ENCODE peak calls at places on chromosomes 12 and 14, in six cellular contexts. C is stimulated activated CD8-positive, alpha-beta memory T cell treated with anti-CD3 and anti-CD28 coated beads, Interleukin-4, amount 100 ng/mL, for 24 hours; W is GM20000; O is stimulated activated CD4-positive, alpha-beta T cell treated with anti-CD3 and anti-CD28 coated beads, Interleukin-2, amount 100 ng/mL, for 48 hours; A is germinal center; R is upper lobe of right lung. M is an unnamed sample.

GRCh38 chr14:35879141-35879648 is 53.1 kb downstream of the BRMS1L start:
- DNase-seq in A (no peak), O (no peak), W (no peak), R (no peak), C (no peak), M (no peak)

GRCh38 chr12:96371787-96372699 is 28.2 kb downstream of the CDK17 start:
- DNase-seq in O (no peak), A (no peak), R (no peak), C (no peak), W (no peak), M (no peak)

GRCh38 chr14:43360239-43360638 is 1146.8 kb downstream of the FSCB start:
- DNase-seq in O (no peak), A (no peak), C (no peak), W (no peak), R (no peak), M (no peak)

GRCh38 chr12:77204055-77204454 is 138.7 kb upstream of the E2F7 start:
- DNase-seq in O (no peak), A (no peak), R (no peak), W (no peak), C (no peak), M (no peak)

GRCh38 chr12:49887536-49888401 is 15.9 kb downstream of the FAIM2 start:
- DNase-seq in A (no peak), O (no peak), C (no peak), R (no peak), W (no peak), M (no peak)

GRCh38 chr12:47110011-47110541 is 30.3 kb upstream of the AMIGO2 start:
- DNase-seq in R (no peak), W (no peak), C (no peak), A (no peak), O (no peak), M (no peak)

GRCh38 chr14:31527087-31527486 is 34.1 kb upstream of the NUBPL start:
- DNase-seq in O (no peak), A (no peak), R (no peak), W (no peak), C (no peak), M (no peak)

GRCh38 chr14:68753696-68754095 is 39.2 kb downstream of the ZFP36L1 start:
- DNase-seq in A (no peak), W (no peak), R (no peak), O (no peak), C (no peak), M (no peak)

GRCh38 chr12:97756066-97756701 is 293.6 kb downstream of the RMST start:
- DNase-seq in R (no peak), A (no peak), O (no peak), W (no peak), C (no peak), M (no peak)

GRCh38 chr14:89249296-89249565 is 167.8 kb downstream of the FOXN3 start:
- DNase-seq in O (no peak), W (no peak), C (no peak), A (no peak), R (no peak), M (no peak)

GRCh38 chr14:35121026-35121886 is 534 bp downstream of the PPP2R3C start:
- DNase-seq in W (no peak), O (peak), C (no peak), R (peak), A (no peak), M (no peak)

GRCh38 chr12:122841544-122842321 is 6.5 kb downstream of the HIP1R start:
- DNase-seq in O (no peak), A (no peak), W (no peak), C (no peak), R (no peak), M (no peak)

GRCh38 chr12:52975820-52976573 is 27.1 kb downstream of the KRT18 start:
- DNase-seq in R (peak), W (no peak), O (no peak), A (no peak), C (no peak), M (no peak)

GRCh38 chr12:106078358-106079025 is 60.3 kb downstream of the NUAK1 start:
- DNase-seq in R (no peak), W (no peak), O (no peak), A (no peak), C (no peak), M (no peak)

GRCh38 chr12:92216092-92216491 is 70.4 kb upstream of the BTG1 start:
- DNase-seq in W (no peak), C (no peak), A (no peak), O (no peak), R (no peak), M (no peak)

GRCh38 chr12:5388581-5389535 is 43.0 kb upstream of the NTF3 start:
- DNase-seq in C (no peak), O (no peak), R (no peak), A (no peak), W (no peak), M (no peak)

GRCh38 chr14:97458302-97459137 is 661.3 kb downstream of the VRK1 start:
- DNase-seq in O (peak), R (no peak), C (peak), A (no peak), W (peak), M (peak)

GRCh38 chr12:125208942-125209341 is 143.7 kb downstream of the AACS start:
- DNase-seq in O (no peak), A (no peak), W (no peak), R (no peak), C (no peak), M (no peak)

GRCh38 chr12:41739066-41739465 is 405.6 kb downstream of the GXYLT1 start:
- DNase-seq in W (no peak), R (no peak), C (no peak), O (no peak), A (no peak), M (no peak)

GRCh38 chr12:123958876-123959275 is 13.8 kb downstream of the CCDC92 start:
- DNase-seq in A (no peak), O (no peak), C (no peak), R (no peak), W (no peak), M (no peak)

GRCh38 chr12:124861898-124862676 is 1.6 kb downstream of the SCARB1 start:
- DNase-seq in A (no peak), R (no peak), W (no peak), O (no peak), C (no peak), M (no peak)

GRCh38 chr14:100332797-100333196 is 9.7 kb downstream of the SLC25A47 start:
- DNase-seq in A (peak), C (no peak), W (no peak), O (no peak), R (no peak), M (no peak)

GRCh38 chr12:44225128-44225527 is 389.2 kb downstream of the TMEM117 start:
- DNase-seq in R (no peak), A (no peak), C (no peak), W (no peak), O (no peak), M (no peak)

GRCh38 chr12:46950116-46950515 is 124.3 kb upstream of the SLC38A4 start:
- DNase-seq in O (no peak), W (no peak), A (no peak), R (no peak), C (no peak), M (no peak)

GRCh38 chr12:19643635-19644034 is 204.3 kb downstream of the AEBP2 start:
- DNase-seq in A (no peak), O (no peak), W (no peak), R (no peak), C (no peak), M (no peak)

GRCh38 chr12:111180830-111181726 is 187.8 kb downstream of the PHETA1 start:
- DNase-seq in R (peak), C (no peak), A (no peak), O (no peak), W (no peak), M (no peak)

GRCh38 chr12:27899151-27899661 is 73.3 kb downstream of the PTHLH start:
- DNase-seq in C (no peak), R (no peak), W (no peak), O (no peak), A (no peak), M (no peak)

GRCh38 chr14:23069413-23069806 is 12.1 kb upstream of the CDH24 start:
- DNase-seq in C (no peak), O (no peak), W (peak), R (no peak), A (no peak), M (no peak)

GRCh38 chr14:99755629-99756603 is 37.3 kb upstream of the EML1 start:
- DNase-seq in A (no peak), C (no peak), O (no peak), R (peak), W (no peak), M (no peak)

M was measured in activated T-helper 1 cell treated with Interleukin-2 at 50 U/mL for 16 hours.